ENCODE peak calls at places on chromosomes 4 and X, in seven cellular contexts. One of them, this sample, is unnamed.

GRCh38 chr4:26196567-26196966 is 124.2 kb upstream of the RBPJ start:
- DNase-seq in NCI-H510A: no peak
- DNase-seq in adrenal gland: no peak
- DNase-seq in AG08396: no peak
- DNase-seq in hypothalamus: no peak
- DNase-seq in stimulated activated CD8-positive, alpha-beta memory T cell treated with anti-CD3 and anti-CD28 coated beads, Interleukin-4, amount 100 ng/mL, for 4 hours: no peak
- DNase-seq in NCI-H1092: no peak
- DNase-seq in this sample: no peak

GRCh38 chrX:112789931-112790330 is 50.7 kb downstream of the AMOT start:
- DNase-seq in NCI-H510A: no peak
- DNase-seq in AG08396: no peak
- DNase-seq in NCI-H1092: no peak
- DNase-seq in hypothalamus: no peak
- DNase-seq in adrenal gland: no peak
- DNase-seq in stimulated activated CD8-positive, alpha-beta memory T cell treated with anti-CD3 and anti-CD28 coated beads, Interleukin-4, amount 100 ng/mL, for 4 hours: no peak
- DNase-seq in this sample: no peak

GRCh38 chr4:188332265-188332664 is 193.0 kb downstream of the TRIML1 start:
- DNase-seq in adrenal gland: no peak
- DNase-seq in AG08396: no peak
- DNase-seq in NCI-H1092: no peak
- DNase-seq in hypothalamus: no peak
- DNase-seq in stimulated activated CD8-positive, alpha-beta memory T cell treated with anti-CD3 and anti-CD28 coated beads, Interleukin-4, amount 100 ng/mL, for 4 hours: no peak
- DNase-seq in NCI-H510A: no peak
- DNase-seq in this sample: no peak

GRCh38 chr4:55733874-55734437 is 85.6 kb upstream of the EXOC1L start:
- DNase-seq in AG08396: no peak
- DNase-seq in hypothalamus: no peak
- DNase-seq in adrenal gland: peak
- DNase-seq in NCI-H1092: no peak
- DNase-seq in stimulated activated CD8-positive, alpha-beta memory T cell treated with anti-CD3 and anti-CD28 coated beads, Interleukin-4, amount 100 ng/mL, for 4 hours: no peak
- DNase-seq in NCI-H510A: no peak
- DNase-seq in this sample: no peak

GRCh38 chrX:120769576-120770341 is 105.9 kb downstream of the CT47B1 start:
- DNase-seq in stimulated activated CD8-positive, alpha-beta memory T cell treated with anti-CD3 and anti-CD28 coated beads, Interleukin-4, amount 100 ng/mL, for 4 hours: no peak
- DNase-seq in AG08396: peak
- DNase-seq in hypothalamus: no peak
- DNase-seq in NCI-H510A: peak
- DNase-seq in adrenal gland: peak
- DNase-seq in NCI-H1092: peak
- DNase-seq in this sample: peak

GRCh38 chrX:23884427-23885024 is 23.2 kb downstream of the APOO start:
- DNase-seq in stimulated activated CD8-positive, alpha-beta memory T cell treated with anti-CD3 and anti-CD28 coated beads, Interleukin-4, amount 100 ng/mL, for 4 hours: no peak
- DNase-seq in NCI-H510A: no peak
- DNase-seq in AG08396: no peak
- DNase-seq in adrenal gland: no peak
- DNase-seq in NCI-H1092: no peak
- DNase-seq in hypothalamus: no peak
- DNase-seq in this sample: no peak

GRCh38 chrX:103565752-103566151 is 19.6 kb upstream of the TCEAL4 start:
- DNase-seq in stimulated activated CD8-positive, alpha-beta memory T cell treated with anti-CD3 and anti-CD28 coated beads, Interleukin-4, amount 100 ng/mL, for 4 hours: no peak
- DNase-seq in NCI-H1092: no peak
- DNase-seq in AG08396: peak
- DNase-seq in adrenal gland: no peak
- DNase-seq in hypothalamus: no peak
- DNase-seq in NCI-H510A: no peak
- DNase-seq in this sample: no peak

GRCh38 chr4:71783972-71784371 is at the start of gene GC:
- DNase-seq in AG08396: no peak
- DNase-seq in NCI-H510A: no peak
- DNase-seq in adrenal gland: no peak
- DNase-seq in hypothalamus: no peak
- DNase-seq in NCI-H1092: no peak
- DNase-seq in stimulated activated CD8-positive, alpha-beta memory T cell treated with anti-CD3 and anti-CD28 coated beads, Interleukin-4, amount 100 ng/mL, for 4 hours: no peak
- DNase-seq in this sample: no peak

GRCh38 chr4:162163892-162164759 is at the start of gene FSTL5:
- DNase-seq in hypothalamus: peak
- DNase-seq in NCI-H1092: peak
- DNase-seq in NCI-H510A: peak
- DNase-seq in AG08396: peak
- DNase-seq in stimulated activated CD8-positive, alpha-beta memory T cell treated with anti-CD3 and anti-CD28 coated beads, Interleukin-4, amount 100 ng/mL, for 4 hours: no peak
- DNase-seq in adrenal gland: peak
- DNase-seq in this sample: peak

GRCh38 chrX:132741706-132742105 is 216.7 kb downstream of the HS6ST2 start:
- DNase-seq in hypothalamus: no peak
- DNase-seq in AG08396: no peak
- DNase-seq in NCI-H510A: no peak
- DNase-seq in stimulated activated CD8-positive, alpha-beta memory T cell treated with anti-CD3 and anti-CD28 coated beads, Interleukin-4, amount 100 ng/mL, for 4 hours: no peak
- DNase-seq in NCI-H1092: no peak
- DNase-seq in adrenal gland: no peak
- DNase-seq in this sample: no peak

GRCh38 chr4:39255266-39255665 is 72.9 kb downstream of the WDR19 start:
- DNase-seq in AG08396: peak
- DNase-seq in NCI-H510A: no peak
- DNase-seq in hypothalamus: no peak
- DNase-seq in stimulated activated CD8-positive, alpha-beta memory T cell treated with anti-CD3 and anti-CD28 coated beads, Interleukin-4, amount 100 ng/mL, for 4 hours: no peak
- DNase-seq in adrenal gland: no peak
- DNase-seq in NCI-H1092: no peak
- DNase-seq in this sample: no peak

GRCh38 chr4:168503652-168504362 is 7.0 kb downstream of the PALLD start:
- DNase-seq in stimulated activated CD8-positive, alpha-beta memory T cell treated with anti-CD3 and anti-CD28 coated beads, Interleukin-4, amount 100 ng/mL, for 4 hours: no peak
- DNase-seq in NCI-H1092: no peak
- DNase-seq in AG08396: no peak
- DNase-seq in hypothalamus: no peak
- DNase-seq in adrenal gland: peak
- DNase-seq in NCI-H510A: no peak
- DNase-seq in this sample: no peak

GRCh38 chr4:36242629-36243354 is 1.5 kb downstream of the ARAP2 start:
- DNase-seq in hypothalamus: no peak
- DNase-seq in adrenal gland: no peak
- DNase-seq in AG08396: no peak
- DNase-seq in NCI-H510A: no peak
- DNase-seq in NCI-H1092: no peak
- DNase-seq in stimulated activated CD8-positive, alpha-beta memory T cell treated with anti-CD3 and anti-CD28 coated beads, Interleukin-4, amount 100 ng/mL, for 4 hours: no peak
- DNase-seq in this sample: no peak

GRCh38 chr4:1872918-1873269 is 1.7 kb downstream of the NSD2 start:
- DNase-seq in adrenal gland: no peak
- DNase-seq in hypothalamus: no peak
- DNase-seq in AG08396: peak
- DNase-seq in NCI-H510A: no peak
- DNase-seq in stimulated activated CD8-positive, alpha-beta memory T cell treated with anti-CD3 and anti-CD28 coated beads, Interleukin-4, amount 100 ng/mL, for 4 hours: no peak
- DNase-seq in NCI-H1092: no peak
- DNase-seq in this sample: no peak

GRCh38 chr4:7857238-7857701 is 82.4 kb downstream of the AFAP1 start:
- DNase-seq in adrenal gland: no peak
- DNase-seq in NCI-H1092: no peak
- DNase-seq in stimulated activated CD8-positive, alpha-beta memory T cell treated with anti-CD3 and anti-CD28 coated beads, Interleukin-4, amount 100 ng/mL, for 4 hours: no peak
- DNase-seq in AG08396: peak
- DNase-seq in NCI-H510A: no peak
- DNase-seq in hypothalamus: no peak
- DNase-seq in this sample: no peak

GRCh38 chrX:68921937-68922456 is 93.2 kb downstream of the EFNB1 start:
- DNase-seq in NCI-H1092: no peak
- DNase-seq in stimulated activated CD8-positive, alpha-beta memory T cell treated with anti-CD3 and anti-CD28 coated beads, Interleukin-4, amount 100 ng/mL, for 4 hours: no peak
- DNase-seq in adrenal gland: no peak
- DNase-seq in NCI-H510A: no peak
- DNase-seq in hypothalamus: no peak
- DNase-seq in AG08396: no peak
- DNase-seq in this sample: no peak

GRCh38 chr4:81807927-81808672 is 336.4 kb upstream of the RASGEF1B start:
- DNase-seq in adrenal gland: no peak
- DNase-seq in NCI-H1092: peak
- DNase-seq in hypothalamus: no peak
- DNase-seq in stimulated activated CD8-positive, alpha-beta memory T cell treated with anti-CD3 and anti-CD28 coated beads, Interleukin-4, amount 100 ng/mL, for 4 hours: no peak
- DNase-seq in NCI-H510A: peak
- DNase-seq in AG08396: no peak
- DNase-seq in this sample: peak

GRCh38 chr4:72006576-72006975 is 25.2 kb upstream of the NPFFR2 start:
- DNase-seq in NCI-H510A: no peak
- DNase-seq in adrenal gland: no peak
- DNase-seq in hypothalamus: no peak
- DNase-seq in AG08396: peak
- DNase-seq in NCI-H1092: no peak
- DNase-seq in stimulated activated CD8-positive, alpha-beta memory T cell treated with anti-CD3 and anti-CD28 coated beads, Interleukin-4, amount 100 ng/mL, for 4 hours: no peak
- DNase-seq in this sample: no peak

GRCh38 chr4:125243835-125244397 is 70.8 kb upstream of the FAT4 start:
- DNase-seq in AG08396: no peak
- DNase-seq in NCI-H510A: no peak
- DNase-seq in adrenal gland: no peak
- DNase-seq in stimulated activated CD8-positive, alpha-beta memory T cell treated with anti-CD3 and anti-CD28 coated beads, Interleukin-4, amount 100 ng/mL, for 4 hours: no peak
- DNase-seq in hypothalamus: no peak
- DNase-seq in NCI-H1092: no peak
- DNase-seq in this sample: no peak

GRCh38 chr4:80831383-80832361 is 198.8 kb upstream of the BMP3 start:
- DNase-seq in NCI-H510A: no peak
- DNase-seq in stimulated activated CD8-positive, alpha-beta memory T cell treated with anti-CD3 and anti-CD28 coated beads, Interleukin-4, amount 100 ng/mL, for 4 hours: no peak
- DNase-seq in hypothalamus: no peak
- DNase-seq in AG08396: no peak
- DNase-seq in NCI-H1092: no peak
- DNase-seq in adrenal gland: no peak
- DNase-seq in this sample: no peak

GRCh38 chr4:174874898-174875297 is 43.3 kb upstream of the ADAM29 start:
- DNase-seq in adrenal gland: no peak
- DNase-seq in stimulated activated CD8-positive, alpha-beta memory T cell treated with anti-CD3 and anti-CD28 coated beads, Interleukin-4, amount 100 ng/mL, for 4 hours: no peak
- DNase-seq in NCI-H510A: no peak
- DNase-seq in hypothalamus: no peak
- DNase-seq in NCI-H1092: no peak
- DNase-seq in AG08396: no peak
- DNase-seq in this sample: no peak

GRCh38 chr4:158163941-158164665 is 8.7 kb downstream of the GASK1B start:
- DNase-seq in adrenal gland: peak
- DNase-seq in stimulated activated CD8-positive, alpha-beta memory T cell treated with anti-CD3 and anti-CD28 coated beads, Interleukin-4, amount 100 ng/mL, for 4 hours: no peak
- DNase-seq in AG08396: no peak
- DNase-seq in NCI-H1092: no peak
- DNase-seq in hypothalamus: no peak
- DNase-seq in NCI-H510A: no peak
- DNase-seq in this sample: no peak

GRCh38 chr4:4990329-4990728 is 28.9 kb downstream of the CYTL1 start:
- DNase-seq in adrenal gland: no peak
- DNase-seq in AG08396: no peak
- DNase-seq in stimulated activated CD8-positive, alpha-beta memory T cell treated with anti-CD3 and anti-CD28 coated beads, Interleukin-4, amount 100 ng/mL, for 4 hours: no peak
- DNase-seq in NCI-H510A: no peak
- DNase-seq in NCI-H1092: no peak
- DNase-seq in hypothalamus: no peak
- DNase-seq in this sample: no peak

GRCh38 chr4:3304831-3305609 is 12.2 kb downstream of the RGS12 start:
- DNase-seq in NCI-H510A: no peak
- DNase-seq in stimulated activated CD8-positive, alpha-beta memory T cell treated with anti-CD3 and anti-CD28 coated beads, Interleukin-4, amount 100 ng/mL, for 4 hours: no peak
- DNase-seq in hypothalamus: no peak
- DNase-seq in adrenal gland: peak
- DNase-seq in NCI-H1092: peak
- DNase-seq in AG08396: peak
- DNase-seq in this sample: no peak

GRCh38 chr4:183136880-183137279 is 37.8 kb downstream of the WWC2 start:
- DNase-seq in stimulated activated CD8-positive, alpha-beta memory T cell treated with anti-CD3 and anti-CD28 coated beads, Interleukin-4, amount 100 ng/mL, for 4 hours: no peak
- DNase-seq in hypothalamus: no peak
- DNase-seq in AG08396: no peak
- DNase-seq in NCI-H510A: no peak
- DNase-seq in NCI-H1092: no peak
- DNase-seq in adrenal gland: no peak
- DNase-seq in this sample: no peak

GRCh38 chr4:108749119-108749518 is 13.7 kb downstream of the ETNPPL start:
- DNase-seq in AG08396: no peak
- DNase-seq in adrenal gland: no peak
- DNase-seq in NCI-H510A: no peak
- DNase-seq in hypothalamus: no peak
- DNase-seq in NCI-H1092: no peak
- DNase-seq in stimulated activated CD8-positive, alpha-beta memory T cell treated with anti-CD3 and anti-CD28 coated beads, Interleukin-4, amount 100 ng/mL, for 4 hours: no peak
- DNase-seq in this sample: no peak

GRCh38 chrX:44253573-44253942 is 89.9 kb downstream of the EFHC2 start:
- DNase-seq in hypothalamus: no peak
- DNase-seq in NCI-H510A: no peak
- DNase-seq in stimulated activated CD8-positive, alpha-beta memory T cell treated with anti-CD3 and anti-CD28 coated beads, Interleukin-4, amount 100 ng/mL, for 4 hours: no peak
- DNase-seq in AG08396: no peak
- DNase-seq in adrenal gland: no peak
- DNase-seq in NCI-H1092: no peak
- DNase-seq in this sample: no peak

GRCh38 chrX:150184487-150184886 is 178.6 kb upstream of the MAMLD1 start:
- DNase-seq in adrenal gland: no peak
- DNase-seq in hypothalamus: no peak
- DNase-seq in stimulated activated CD8-positive, alpha-beta memory T cell treated with anti-CD3 and anti-CD28 coated beads, Interleukin-4, amount 100 ng/mL, for 4 hours: no peak
- DNase-seq in NCI-H510A: no peak
- DNase-seq in AG08396: no peak
- DNase-seq in NCI-H1092: no peak
- DNase-seq in this sample: no peak

GRCh38 chr4:27624749-27625148 is 764.1 kb downstream of the STIM2 start:
- DNase-seq in NCI-H1092: no peak
- DNase-seq in hypothalamus: no peak
- DNase-seq in NCI-H510A: no peak
- DNase-seq in stimulated activated CD8-positive, alpha-beta memory T cell treated with anti-CD3 and anti-CD28 coated beads, Interleukin-4, amount 100 ng/mL, for 4 hours: no peak
- DNase-seq in adrenal gland: no peak
- DNase-seq in AG08396: no peak
- DNase-seq in this sample: no peak

GRCh38 chrX:115047715-115048114 is 30.3 kb upstream of the IL13RA2 start:
- DNase-seq in hypothalamus: no peak
- DNase-seq in stimulated activated CD8-positive, alpha-beta memory T cell treated with anti-CD3 and anti-CD28 coated beads, Interleukin-4, amount 100 ng/mL, for 4 hours: no peak
- DNase-seq in NCI-H510A: no peak
- DNase-seq in AG08396: no peak
- DNase-seq in NCI-H1092: no peak
- DNase-seq in adrenal gland: no peak
- DNase-seq in this sample: no peak

GRCh38 chr4:26069218-26069617 is 155.2 kb downstream of the SMIM20 start:
- DNase-seq in NCI-H510A: no peak
- DNase-seq in AG08396: no peak
- DNase-seq in stimulated activated CD8-positive, alpha-beta memory T cell treated with anti-CD3 and anti-CD28 coated beads, Interleukin-4, amount 100 ng/mL, for 4 hours: no peak
- DNase-seq in adrenal gland: no peak
- DNase-seq in NCI-H1092: no peak
- DNase-seq in hypothalamus: no peak
- DNase-seq in this sample: no peak

GRCh38 chr4:152357206-152357605 is 178.7 kb downstream of the FBXW7 start:
- DNase-seq in stimulated activated CD8-positive, alpha-beta memory T cell treated with anti-CD3 and anti-CD28 coated beads, Interleukin-4, amount 100 ng/mL, for 4 hours: no peak
- DNase-seq in hypothalamus: no peak
- DNase-seq in adrenal gland: no peak
- DNase-seq in AG08396: no peak
- DNase-seq in NCI-H1092: no peak
- DNase-seq in NCI-H510A: no peak
- DNase-seq in this sample: no peak

GRCh38 chr4:3497554-3498389 is 34.5 kb downstream of the LRPAP1 start:
- DNase-seq in adrenal gland: no peak
- DNase-seq in hypothalamus: no peak
- DNase-seq in AG08396: no peak
- DNase-seq in NCI-H1092: no peak
- DNase-seq in NCI-H510A: no peak
- DNase-seq in stimulated activated CD8-positive, alpha-beta memory T cell treated with anti-CD3 and anti-CD28 coated beads, Interleukin-4, amount 100 ng/mL, for 4 hours: no peak
- DNase-seq in this sample: no peak

GRCh38 chr4:37383579-37384229 is 139.2 kb downstream of the NWD2 start:
- DNase-seq in adrenal gland: peak
- DNase-seq in AG08396: peak
- DNase-seq in NCI-H510A: no peak
- DNase-seq in hypothalamus: no peak
- DNase-seq in NCI-H1092: no peak
- DNase-seq in stimulated activated CD8-positive, alpha-beta memory T cell treated with anti-CD3 and anti-CD28 coated beads, Interleukin-4, amount 100 ng/mL, for 4 hours: no peak
- DNase-seq in this sample: peak